ENCODE peak calls at places on chromosomes 6 and 20, in six cellular contexts. R, D, S, Q, X and N are unnamed samples.

GRCh38 chr6:161344640-161345039 is 70.8 kb upstream of the AGPAT4 start:
- DNase-seq in D (no peak), R (no peak), Q (no peak), X (no peak), S (no peak), N (no peak)

GRCh38 chr20:31953749-31954148 is 1.9 kb upstream of the PDRG1 start:
- DNase-seq in D (no peak), R (no peak), S (no peak), X (no peak), Q (no peak), N (no peak)

GRCh38 chr20:62772103-62772611 is 24.1 kb upstream of the MRGBP start:
- DNase-seq in Q (no peak), X (no peak), S (no peak), D (no peak), R (no peak), N (no peak)

GRCh38 chr20:58707770-58708169 is 15.2 kb downstream of the NPEPL1 start:
- DNase-seq in S (no peak), Q (no peak), D (no peak), R (no peak), X (no peak), N (no peak)

GRCh38 chr6:143872211-143872610 is 7.9 kb downstream of the ZC2HC1B start:
- DNase-seq in S (no peak), D (no peak), Q (no peak), X (peak), R (no peak), N (no peak)

GRCh38 chr6:167504412-167504961 is 179.6 kb downstream of the TTLL2 start:
- DNase-seq in Q (no peak), S (no peak), D (no peak), X (no peak), R (no peak), N (no peak)

GRCh38 chr6:139834232-139834631 is 459.8 kb upstream of the CITED2 start:
- DNase-seq in D (no peak), R (no peak), S (no peak), X (no peak), Q (no peak), N (no peak)

GRCh38 chr20:60219984-60220540 is 261.8 kb downstream of the CDH26 start:
- DNase-seq in R (no peak), S (no peak), Q (no peak), X (no peak), D (no peak), N (no peak)

GRCh38 chr6:43506667-43507471 is 3.3 kb downstream of the LRRC73 start:
- DNase-seq in R (peak), X (peak), Q (peak), D (peak), S (peak), N (peak)

GRCh38 chr20:48126227-48126740 is 341.0 kb upstream of the SULF2 start:
- DNase-seq in S (peak), Q (no peak), D (no peak), X (no peak), R (no peak), N (no peak)

GRCh38 chr20:38286586-38287502 is 17.1 kb upstream of the BPI start:
- DNase-seq in X (no peak), D (no peak), S (peak), R (no peak), Q (no peak), N (no peak)

DNA sequence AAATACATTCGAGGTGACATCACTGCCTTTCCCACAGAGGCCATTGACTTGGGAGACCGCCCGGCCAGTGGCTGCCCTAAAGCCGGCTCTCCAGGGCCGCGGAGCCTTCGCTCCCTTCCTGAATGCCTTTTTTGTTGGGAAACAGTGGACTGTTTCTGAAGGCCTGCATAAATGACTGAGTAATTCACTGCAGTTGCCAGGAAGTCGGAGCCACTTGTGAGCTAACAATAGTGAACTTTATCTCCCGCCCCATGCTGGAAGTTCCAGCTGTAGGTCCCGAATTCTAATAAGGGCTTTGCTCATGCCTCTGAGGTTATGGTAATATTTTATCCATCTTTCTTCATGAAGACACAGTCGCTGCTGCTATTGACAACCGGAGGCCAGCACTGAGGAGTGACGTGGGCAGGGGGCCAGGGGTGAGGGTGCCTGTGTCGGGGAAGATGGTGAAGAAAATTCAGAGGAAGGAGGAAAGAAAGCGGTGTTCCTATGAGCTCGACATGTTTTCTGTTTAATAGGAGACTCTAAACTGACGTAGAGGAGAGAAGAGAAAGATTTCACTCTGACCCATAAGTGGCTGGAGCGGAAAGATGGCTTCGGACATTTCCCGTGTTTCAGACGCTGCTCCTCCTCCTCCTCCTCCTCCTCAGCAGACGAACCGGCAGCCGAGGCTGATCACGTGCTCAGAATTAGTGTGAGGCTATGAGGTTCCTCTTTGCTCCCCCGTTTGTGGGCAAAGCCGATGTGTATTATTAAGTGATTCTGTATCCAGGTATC is 671.2 kb downstream of the QKI start:
- DNase-seq in D (no peak), S (no peak), X (no peak), Q (no peak), R (no peak), N (no peak)
- TF ChIP-seq CHD2 in D (no peak), S (no peak), X (no peak), Q (no peak), R (no peak), N (no peak)

GRCh38 chr20:14955396-14955795 is 618.0 kb upstream of the FLRT3 start:
- DNase-seq in D (no peak), S (no peak), X (no peak), R (no peak), Q (no peak), N (no peak)
- TF ChIP-seq CHD2 in D (no peak), S (no peak), X (no peak), R (no peak), Q (no peak), N (no peak)

GRCh38 chr20:47117325-47117724 is 222.7 kb downstream of the EYA2 start:
- DNase-seq in S (no peak), Q (no peak), R (no peak), X (no peak), D (no peak), N (no peak)

GRCh38 chr20:47118641-47119040 is 224.0 kb downstream of the EYA2 start:
- DNase-seq in S (no peak), Q (no peak), X (no peak), R (no peak), D (no peak), N (no peak)

GRCh38 chr20:47118201-47118600 is 223.6 kb downstream of the EYA2 start:
- DNase-seq in R (no peak), Q (no peak), D (no peak), X (no peak), S (no peak), N (no peak)

GRCh38 chr20:47115694-47116093 is 221.1 kb downstream of the EYA2 start:
- DNase-seq in X (no peak), R (no peak), Q (no peak), D (no peak), S (no peak), N (no peak)

GRCh38 chr20:47117789-47118188 is 223.1 kb downstream of the EYA2 start:
- DNase-seq in S (no peak), D (no peak), X (no peak), Q (no peak), R (no peak), N (no peak)
- TF ChIP-seq CHD2 in S (no peak), D (no peak), X (no peak), Q (no peak), R (no peak), N (no peak)

GRCh38 chr6:25041676-25042598 is 106.2 kb upstream of the RIPOR2 start:
- DNase-seq in D (no peak), Q (no peak), X (no peak), S (no peak), R (no peak), N (no peak)
- TF ChIP-seq CHD2 in D (no peak), Q (no peak), X (no peak), S (no peak), R (no peak), N (no peak)

GRCh38 chr6:91273729-91274128 is 686.9 kb upstream of the MAP3K7 start:
- DNase-seq in X (no peak), R (no peak), Q (no peak), S (no peak), D (no peak), N (no peak)

GRCh38 chr6:91278416-91278815 is 691.5 kb upstream of the MAP3K7 start:
- DNase-seq in R (no peak), S (no peak), X (no peak), D (no peak), Q (no peak), N (no peak)

GRCh38 chr6:91271807-91272206 is 684.9 kb upstream of the MAP3K7 start:
- DNase-seq in Q (no peak), X (no peak), S (no peak), R (no peak), D (no peak), N (no peak)

DNA sequence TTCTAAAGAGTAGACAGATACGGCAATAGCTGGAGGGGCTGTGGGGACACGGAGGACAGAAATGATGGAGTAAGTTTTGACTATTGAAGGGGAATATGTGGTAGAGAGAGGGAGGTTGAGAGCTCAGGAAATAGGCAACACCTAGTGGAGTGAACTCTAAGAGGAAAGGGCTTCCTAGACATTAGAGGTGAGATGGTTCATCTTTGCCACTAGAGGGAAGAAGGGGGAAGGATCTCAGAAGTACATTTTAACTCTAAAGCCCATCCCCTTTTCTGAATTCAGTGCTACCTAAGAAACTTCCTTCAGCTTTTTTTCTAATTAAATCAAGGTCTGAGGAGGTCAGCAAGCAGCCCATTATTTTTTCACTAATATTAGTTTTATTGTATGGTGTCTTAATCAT is 689.4 kb upstream of the MAP3K7 start:
- DNase-seq in D (peak), R (no peak), X (no peak), S (peak), Q (peak), N (no peak)
- TF ChIP-seq CHD2 in D (no peak), R (no peak), X (no peak), S (no peak), Q (no peak), N (no peak)

GRCh38 chr6:107550906-107551305 is 61.0 kb downstream of the SOBP start:
- DNase-seq in Q (no peak), X (no peak), S (no peak), D (no peak), R (no peak), N (no peak)
- TF ChIP-seq CHD2 in Q (no peak), X (no peak), S (no peak), D (no peak), R (no peak), N (no peak)